ENCODE peak calls at places on chromosomes 7 and 10, in six cellular contexts. O, C, Y, I, F and J are unnamed samples.

GRCh38 chr7:22565315-22565811 is 65.4 kb upstream of the STEAP1B start:
- DNase-seq in O (no peak), C (no peak), Y (no peak), I (no peak), F (no peak), J (peak)

GRCh38 chr7:41438919-41439882 is 263.7 kb downstream of the INHBA start:
- DNase-seq in O (no peak), C (no peak), Y (no peak), I (no peak), F (no peak), J (no peak)

GRCh38 chr7:11060883-11061282 is 87.2 kb downstream of the PHF14 start:
- DNase-seq in O (no peak), C (peak), Y (no peak), I (no peak), F (no peak), J (no peak)

GRCh38 chr7:148982596-148983219 is 45.6 kb downstream of the PDIA4 start:
- DNase-seq in O (no peak), C (no peak), Y (no peak), I (no peak), F (no peak), J (peak)

GRCh38 chr10:30562787-30563186 is 66.8 kb downstream of the LYZL2 start:
- DNase-seq in O (no peak), C (no peak), Y (no peak), I (no peak), F (no peak), J (no peak)

GRCh38 chr7:45712057-45712689 is 138.0 kb downstream of the ADCY1 start:
- DNase-seq in O (no peak), C (no peak), Y (no peak), I (no peak), F (no peak), J (no peak)

GRCh38 chr10:61814160-61814559 is 87.3 kb upstream of the ARID5B start:
- DNase-seq in O (no peak), C (no peak), Y (no peak), I (no peak), F (no peak), J (no peak)

GRCh38 chr7:141074162-141074989 is 512 bp downstream of the TMEM178B start:
- DNase-seq in O (no peak), C (peak), Y (no peak), I (no peak), F (peak), J (peak)

GRCh38 chr10:80464557-80465466 is 10.7 kb downstream of the TSPAN14 start:
- DNase-seq in O (no peak), C (peak), Y (no peak), I (no peak), F (no peak), J (peak)

GRCh38 chr7:28926871-28927597 is 31.1 kb downstream of the TRIL start:
- DNase-seq in O (peak), C (peak), Y (peak), I (peak), F (peak), J (peak)

GRCh38 chr10:103637855-103638561 is 144.5 kb downstream of the NEURL1 start:
- DNase-seq in O (no peak), C (peak), Y (peak), I (no peak), F (no peak), J (no peak)

GRCh38 chr10:78438094-78438906 is 404.6 kb downstream of the RPS24 start:
- DNase-seq in O (no peak), C (no peak), Y (no peak), I (no peak), F (no peak), J (no peak)

GRCh38 chr7:149625339-149625946 is 127.8 kb upstream of the ZNF746 start:
- DNase-seq in O (no peak), C (peak), Y (peak), I (peak), F (peak), J (peak)

GRCh38 chr7:1663857-1664651 is 6.0 kb upstream of the ELFN1 start:
- DNase-seq in O (peak), C (no peak), Y (no peak), I (no peak), F (no peak), J (no peak)

GRCh38 chr10:121243003-121243898 is 355.0 kb downstream of the FGFR2 start:
- DNase-seq in O (no peak), C (no peak), Y (no peak), I (no peak), F (no peak), J (no peak)

GRCh38 chr10:78703581-78703980 is 365.2 kb upstream of the ZMIZ1 start:
- DNase-seq in O (no peak), C (no peak), Y (no peak), I (no peak), F (no peak), J (peak)

GRCh38 chr7:45721949-45722598 is 147.9 kb downstream of the ADCY1 start:
- DNase-seq in O (no peak), C (peak), Y (no peak), I (no peak), F (no peak), J (no peak)

GRCh38 chr7:2009541-2010001 is 223.2 kb downstream of the MAD1L1 start:
- DNase-seq in O (peak), C (no peak), Y (no peak), I (no peak), F (no peak), J (peak)

GRCh38 chr7:71612892-71613291 is 480.9 kb downstream of the GALNT17 start:
- DNase-seq in O (no peak), C (no peak), Y (no peak), I (no peak), F (no peak), J (peak)

GRCh38 chr10:75210193-75211006 is at the start of gene VDAC2:
- DNase-seq in O (peak), C (peak), Y (peak), I (peak), F (peak), J (peak)

GRCh38 chr10:78336402-78336791 is 302.7 kb downstream of the RPS24 start:
- DNase-seq in O (no peak), C (peak), Y (no peak), I (no peak), F (no peak), J (no peak)

GRCh38 chr7:112575864-112576263 is 95.1 kb downstream of the LSMEM1 start:
- DNase-seq in O (no peak), C (no peak), Y (no peak), I (no peak), F (no peak), J (no peak)

GRCh38 chr10:89869180-89869579 is 167.8 kb downstream of the KIF20B start:
- DNase-seq in O (no peak), C (no peak), Y (no peak), I (no peak), F (no peak), J (peak)

GRCh38 chr10:24821986-24822385 is 98.3 kb upstream of the ARHGAP21 start:
- DNase-seq in O (no peak), C (peak), Y (no peak), I (peak), F (no peak), J (no peak)

GRCh38 chr7:142248-142955 is 50.0 kb upstream of the FAM20C start:
- DNase-seq in O (peak), C (no peak), Y (no peak), I (no peak), F (no peak), J (no peak)

GRCh38 chr10:111373696-111374095 is 296.9 kb downstream of the ADRA2A start:
- DNase-seq in O (no peak), C (no peak), Y (no peak), I (no peak), F (no peak), J (no peak)

GRCh38 chr10:116300477-116301034 is 23.7 kb upstream of the CCDC172 start:
- DNase-seq in O (no peak), C (no peak), Y (no peak), I (no peak), F (no peak), J (no peak)

GRCh38 chr10:34789993-34790506 is 25.0 kb downstream of the PARD3 start:
- DNase-seq in O (no peak), C (no peak), Y (no peak), I (peak), F (no peak), J (peak)

GRCh38 chr7:69598487-69599148 is 343 bp downstream of the AUTS2 start:
- DNase-seq in O (no peak), C (peak), Y (no peak), I (peak), F (peak), J (peak)

GRCh38 chr7:74092321-74092963 is 8.8 kb downstream of the LIMK1 start:
- DNase-seq in O (peak), C (no peak), Y (no peak), I (no peak), F (no peak), J (no peak)

GRCh38 chr7:19522486-19522885 is 186.4 kb downstream of the POLR1F start:
- DNase-seq in O (no peak), C (no peak), Y (no peak), I (no peak), F (no peak), J (no peak)

GRCh38 chr7:23802720-23803397 is 92.8 kb downstream of the STK31 start:
- DNase-seq in O (no peak), C (no peak), Y (no peak), I (no peak), F (no peak), J (peak)